ENCODE peak calls at places on chromosomes 1 and 21, in eight cellular contexts. One of them, this sample, is unnamed.

GRCh38 chr21:42672699-42673458 is 19.5 kb downstream of the PDE9A start:
- DNase-seq in H1: no peak
- DNase-seq in cardiac muscle cell: peak; percentile 47
- DNase-seq in 8988T: no peak
- DNase-seq in NCI-H1694 treated with DMSO at 0.1 percent for 48 hours: no peak
- DNase-seq in activated CD4-positive, alpha-beta T cell treated with anti-CD3 and anti-CD28 coated beads for 24 hours: no peak
- DNase-seq in AG09319: no peak
- DNase-seq in mucosa of descending colon: no peak
- DNase-seq in this sample: no peak

GRCh38 chr21:31991356-31992331 is 118.8 kb downstream of the HUNK start:
- DNase-seq in H1: peak; percentile 74
- DNase-seq in activated CD4-positive, alpha-beta T cell treated with anti-CD3 and anti-CD28 coated beads for 24 hours: no peak
- DNase-seq in AG09319: no peak
- DNase-seq in 8988T: no peak
- DNase-seq in mucosa of descending colon: no peak
- DNase-seq in NCI-H1694 treated with DMSO at 0.1 percent for 48 hours: no peak
- DNase-seq in cardiac muscle cell: no peak
- DNase-seq in this sample: no peak

GRCh38 chr1:112557385-112557784 is 48.6 kb downstream of the WNT2B start:
- DNase-seq in activated CD4-positive, alpha-beta T cell treated with anti-CD3 and anti-CD28 coated beads for 24 hours: no peak
- DNase-seq in mucosa of descending colon: no peak
- DNase-seq in H1: no peak
- DNase-seq in 8988T: no peak
- DNase-seq in cardiac muscle cell: no peak
- DNase-seq in AG09319: no peak
- DNase-seq in NCI-H1694 treated with DMSO at 0.1 percent for 48 hours: no peak
- DNase-seq in this sample: no peak

GRCh38 chr1:29752141-29752540 is 515.8 kb downstream of the PTPRU start:
- DNase-seq in 8988T: no peak
- DNase-seq in cardiac muscle cell: peak; percentile 80
- DNase-seq in mucosa of descending colon: no peak
- DNase-seq in NCI-H1694 treated with DMSO at 0.1 percent for 48 hours: no peak
- DNase-seq in AG09319: no peak
- DNase-seq in activated CD4-positive, alpha-beta T cell treated with anti-CD3 and anti-CD28 coated beads for 24 hours: no peak
- DNase-seq in H1: peak; percentile 72
- DNase-seq in this sample: no peak

GRCh38 chr1:177748080-177748801 is 221.6 kb downstream of the SEC16B start:
- DNase-seq in activated CD4-positive, alpha-beta T cell treated with anti-CD3 and anti-CD28 coated beads for 24 hours: no peak
- DNase-seq in cardiac muscle cell: no peak
- DNase-seq in 8988T: no peak
- DNase-seq in H1: no peak
- DNase-seq in mucosa of descending colon: no peak
- DNase-seq in NCI-H1694 treated with DMSO at 0.1 percent for 48 hours: no peak
- DNase-seq in AG09319: no peak
- DNase-seq in this sample: no peak

GRCh38 chr1:45002650-45003645 is 8.2 kb downstream of the HECTD3 start:
- DNase-seq in 8988T: no peak
- DNase-seq in NCI-H1694 treated with DMSO at 0.1 percent for 48 hours: no peak
- DNase-seq in AG09319: no peak
- DNase-seq in activated CD4-positive, alpha-beta T cell treated with anti-CD3 and anti-CD28 coated beads for 24 hours: no peak
- DNase-seq in H1: no peak
- DNase-seq in mucosa of descending colon: no peak
- DNase-seq in cardiac muscle cell: no peak
- DNase-seq in this sample: no peak

GRCh38 chr1:6456800-6457466 is 9.0 kb downstream of the TNFRSF25 start:
- DNase-seq in AG09319: no peak
- DNase-seq in cardiac muscle cell: no peak
- DNase-seq in 8988T: no peak
- DNase-seq in mucosa of descending colon: no peak
- DNase-seq in activated CD4-positive, alpha-beta T cell treated with anti-CD3 and anti-CD28 coated beads for 24 hours: no peak
- DNase-seq in H1: no peak
- DNase-seq in NCI-H1694 treated with DMSO at 0.1 percent for 48 hours: no peak
- DNase-seq in this sample: no peak

GRCh38 chr1:6002714-6003501 is 10.7 kb upstream of the NPHP4 start:
- DNase-seq in mucosa of descending colon: peak; percentile 16
- DNase-seq in 8988T: no peak
- DNase-seq in H1: peak; percentile 51
- DNase-seq in AG09319: no peak
- DNase-seq in NCI-H1694 treated with DMSO at 0.1 percent for 48 hours: no peak
- DNase-seq in activated CD4-positive, alpha-beta T cell treated with anti-CD3 and anti-CD28 coated beads for 24 hours: no peak
- DNase-seq in cardiac muscle cell: no peak
- DNase-seq in this sample: no peak

GRCh38 chr21:45767071-45768006 is 123.8 kb downstream of the PCBP3 start:
- DNase-seq in cardiac muscle cell: no peak
- DNase-seq in H1: no peak
- DNase-seq in NCI-H1694 treated with DMSO at 0.1 percent for 48 hours: no peak
- DNase-seq in activated CD4-positive, alpha-beta T cell treated with anti-CD3 and anti-CD28 coated beads for 24 hours: no peak
- DNase-seq in mucosa of descending colon: no peak
- DNase-seq in AG09319: no peak
- DNase-seq in 8988T: no peak
- DNase-seq in this sample: no peak

GRCh38 chr1:107254306-107254705 is 113.5 kb downstream of the NTNG1 start:
- DNase-seq in 8988T: no peak
- DNase-seq in H1: no peak
- DNase-seq in AG09319: no peak
- DNase-seq in mucosa of descending colon: no peak
- DNase-seq in NCI-H1694 treated with DMSO at 0.1 percent for 48 hours: no peak
- DNase-seq in activated CD4-positive, alpha-beta T cell treated with anti-CD3 and anti-CD28 coated beads for 24 hours: no peak
- DNase-seq in cardiac muscle cell: peak; percentile 34
- DNase-seq in this sample: no peak

GRCh38 chr1:9291914-9292360 is 757 bp upstream of the SPSB1 start:
- DNase-seq in AG09319: no peak
- DNase-seq in 8988T: no peak
- DNase-seq in NCI-H1694 treated with DMSO at 0.1 percent for 48 hours: no peak
- DNase-seq in H1: no peak
- DNase-seq in cardiac muscle cell: no peak
- DNase-seq in activated CD4-positive, alpha-beta T cell treated with anti-CD3 and anti-CD28 coated beads for 24 hours: no peak
- DNase-seq in mucosa of descending colon: peak; percentile 90
- DNase-seq in this sample: peak; percentile 42

GRCh38 chr1:46533179-46533864 is 18.1 kb downstream of the KNCN start:
- DNase-seq in NCI-H1694 treated with DMSO at 0.1 percent for 48 hours: no peak
- DNase-seq in activated CD4-positive, alpha-beta T cell treated with anti-CD3 and anti-CD28 coated beads for 24 hours: peak; percentile 15
- DNase-seq in 8988T: no peak
- DNase-seq in H1: peak; percentile 78
- DNase-seq in AG09319: no peak
- DNase-seq in mucosa of descending colon: no peak
- DNase-seq in cardiac muscle cell: peak; percentile 56
- DNase-seq in this sample: no peak

GRCh38 chr21:15272591-15272990 is 207.8 kb upstream of the NRIP1 start:
- DNase-seq in AG09319: no peak
- DNase-seq in 8988T: no peak
- DNase-seq in H1: no peak
- DNase-seq in cardiac muscle cell: no peak
- DNase-seq in mucosa of descending colon: no peak
- DNase-seq in NCI-H1694 treated with DMSO at 0.1 percent for 48 hours: no peak
- DNase-seq in activated CD4-positive, alpha-beta T cell treated with anti-CD3 and anti-CD28 coated beads for 24 hours: no peak
- DNase-seq in this sample: no peak

GRCh38 chr21:16667395-16667794 is 845.4 kb upstream of the CXADR start:
- DNase-seq in 8988T: no peak
- DNase-seq in NCI-H1694 treated with DMSO at 0.1 percent for 48 hours: no peak
- DNase-seq in activated CD4-positive, alpha-beta T cell treated with anti-CD3 and anti-CD28 coated beads for 24 hours: no peak
- DNase-seq in AG09319: no peak
- DNase-seq in H1: no peak
- DNase-seq in cardiac muscle cell: no peak
- DNase-seq in mucosa of descending colon: no peak
- DNase-seq in this sample: no peak

GRCh38 chr1:43241352-43241953 is 28.3 kb upstream of the TMEM125 start:
- DNase-seq in activated CD4-positive, alpha-beta T cell treated with anti-CD3 and anti-CD28 coated beads for 24 hours: no peak
- DNase-seq in H1: no peak
- DNase-seq in AG09319: no peak
- DNase-seq in NCI-H1694 treated with DMSO at 0.1 percent for 48 hours: no peak
- DNase-seq in 8988T: peak; percentile 26
- DNase-seq in cardiac muscle cell: no peak
- DNase-seq in mucosa of descending colon: no peak
- DNase-seq in this sample: no peak

GRCh38 chr21:35138665-35139381 is 89.7 kb upstream of the RUNX1 start:
- DNase-seq in NCI-H1694 treated with DMSO at 0.1 percent for 48 hours: no peak
- DNase-seq in activated CD4-positive, alpha-beta T cell treated with anti-CD3 and anti-CD28 coated beads for 24 hours: peak; percentile 57
- DNase-seq in AG09319: no peak
- DNase-seq in 8988T: no peak
- DNase-seq in mucosa of descending colon: no peak
- DNase-seq in H1: no peak
- DNase-seq in cardiac muscle cell: no peak
- DNase-seq in this sample: no peak

GRCh38 chr21:34952701-34953100 is 96.4 kb downstream of the RUNX1 start:
- DNase-seq in AG09319: no peak
- DNase-seq in 8988T: no peak
- DNase-seq in H1: no peak
- DNase-seq in mucosa of descending colon: no peak
- DNase-seq in NCI-H1694 treated with DMSO at 0.1 percent for 48 hours: no peak
- DNase-seq in cardiac muscle cell: no peak
- DNase-seq in activated CD4-positive, alpha-beta T cell treated with anti-CD3 and anti-CD28 coated beads for 24 hours: no peak
- DNase-seq in this sample: no peak

GRCh38 chr1:222053790-222054294 is 312.0 kb upstream of the DUSP10 start:
- DNase-seq in mucosa of descending colon: no peak
- DNase-seq in NCI-H1694 treated with DMSO at 0.1 percent for 48 hours: no peak
- DNase-seq in cardiac muscle cell: no peak
- DNase-seq in H1: no peak
- DNase-seq in activated CD4-positive, alpha-beta T cell treated with anti-CD3 and anti-CD28 coated beads for 24 hours: no peak
- DNase-seq in 8988T: no peak
- DNase-seq in AG09319: no peak
- DNase-seq in this sample: no peak

GRCh38 chr1:88736633-88737248 is 52.7 kb downstream of the PKN2 start:
- DNase-seq in AG09319: peak; percentile 4
- DNase-seq in 8988T: no peak
- DNase-seq in mucosa of descending colon: no peak
- DNase-seq in activated CD4-positive, alpha-beta T cell treated with anti-CD3 and anti-CD28 coated beads for 24 hours: no peak
- DNase-seq in cardiac muscle cell: no peak
- DNase-seq in NCI-H1694 treated with DMSO at 0.1 percent for 48 hours: no peak
- DNase-seq in H1: peak; percentile 71
- DNase-seq in this sample: peak; percentile 4

GRCh38 chr1:77797991-77798390 is 18.5 kb downstream of the MIGA1 start:
- DNase-seq in activated CD4-positive, alpha-beta T cell treated with anti-CD3 and anti-CD28 coated beads for 24 hours: no peak
- DNase-seq in mucosa of descending colon: no peak
- DNase-seq in NCI-H1694 treated with DMSO at 0.1 percent for 48 hours: no peak
- DNase-seq in cardiac muscle cell: no peak
- DNase-seq in H1: no peak
- DNase-seq in AG09319: no peak
- DNase-seq in 8988T: no peak
- DNase-seq in this sample: no peak

GRCh38 chr1:243246916-243247315 is 8.2 kb downstream of the CEP170 start:
- DNase-seq in activated CD4-positive, alpha-beta T cell treated with anti-CD3 and anti-CD28 coated beads for 24 hours: no peak
- DNase-seq in H1: no peak
- DNase-seq in cardiac muscle cell: no peak
- DNase-seq in NCI-H1694 treated with DMSO at 0.1 percent for 48 hours: no peak
- DNase-seq in mucosa of descending colon: no peak
- DNase-seq in AG09319: no peak
- DNase-seq in 8988T: no peak
- DNase-seq in this sample: no peak

GRCh38 chr1:7313081-7313546 is 458.0 kb upstream of the VAMP3 start:
- DNase-seq in 8988T: no peak
- DNase-seq in H1: no peak
- DNase-seq in activated CD4-positive, alpha-beta T cell treated with anti-CD3 and anti-CD28 coated beads for 24 hours: no peak
- DNase-seq in mucosa of descending colon: no peak
- DNase-seq in AG09319: no peak
- DNase-seq in cardiac muscle cell: no peak
- DNase-seq in NCI-H1694 treated with DMSO at 0.1 percent for 48 hours: no peak
- DNase-seq in this sample: no peak

GRCh38 chr1:243597383-243597782 is 252.7 kb downstream of the AKT3 start:
- DNase-seq in NCI-H1694 treated with DMSO at 0.1 percent for 48 hours: no peak
- DNase-seq in H1: no peak
- DNase-seq in activated CD4-positive, alpha-beta T cell treated with anti-CD3 and anti-CD28 coated beads for 24 hours: no peak
- DNase-seq in AG09319: no peak
- DNase-seq in 8988T: no peak
- DNase-seq in mucosa of descending colon: no peak
- DNase-seq in cardiac muscle cell: no peak
- DNase-seq in this sample: no peak

GRCh38 chr1:220528679-220529529 is 968 bp downstream of the MARK1 start:
- DNase-seq in cardiac muscle cell: peak; percentile 44
- DNase-seq in 8988T: peak; percentile 27
- DNase-seq in NCI-H1694 treated with DMSO at 0.1 percent for 48 hours: peak; percentile 17
- DNase-seq in AG09319: no peak
- DNase-seq in activated CD4-positive, alpha-beta T cell treated with anti-CD3 and anti-CD28 coated beads for 24 hours: no peak
- DNase-seq in mucosa of descending colon: peak; percentile 45
- DNase-seq in H1: peak; percentile 83
- DNase-seq in this sample: no peak

GRCh38 chr1:2925291-2925690 is 96.0 kb upstream of the ACTRT2 start:
- DNase-seq in mucosa of descending colon: no peak
- DNase-seq in NCI-H1694 treated with DMSO at 0.1 percent for 48 hours: no peak
- DNase-seq in H1: no peak
- DNase-seq in cardiac muscle cell: no peak
- DNase-seq in 8988T: no peak
- DNase-seq in activated CD4-positive, alpha-beta T cell treated with anti-CD3 and anti-CD28 coated beads for 24 hours: no peak
- DNase-seq in AG09319: no peak
- DNase-seq in this sample: no peak

GRCh38 chr1:115705085-115706008 is 63.2 kb downstream of the CASQ2 start:
- DNase-seq in AG09319: no peak
- DNase-seq in mucosa of descending colon: no peak
- DNase-seq in 8988T: no peak
- DNase-seq in cardiac muscle cell: no peak
- DNase-seq in NCI-H1694 treated with DMSO at 0.1 percent for 48 hours: no peak
- DNase-seq in H1: no peak
- DNase-seq in activated CD4-positive, alpha-beta T cell treated with anti-CD3 and anti-CD28 coated beads for 24 hours: no peak
- DNase-seq in this sample: no peak

GRCh38 chr1:95073446-95073845 is 695 bp upstream of the ALG14 start:
- DNase-seq in mucosa of descending colon: no peak
- DNase-seq in activated CD4-positive, alpha-beta T cell treated with anti-CD3 and anti-CD28 coated beads for 24 hours: no peak
- DNase-seq in AG09319: no peak
- DNase-seq in H1: no peak
- DNase-seq in NCI-H1694 treated with DMSO at 0.1 percent for 48 hours: no peak
- DNase-seq in 8988T: no peak
- DNase-seq in cardiac muscle cell: no peak
- DNase-seq in this sample: no peak

GRCh38 chr1:164759945-164760584 is 201.1 kb downstream of the PBX1 start:
- DNase-seq in NCI-H1694 treated with DMSO at 0.1 percent for 48 hours: no peak
- DNase-seq in mucosa of descending colon: no peak
- DNase-seq in activated CD4-positive, alpha-beta T cell treated with anti-CD3 and anti-CD28 coated beads for 24 hours: no peak
- DNase-seq in 8988T: no peak
- DNase-seq in H1: no peak
- DNase-seq in AG09319: no peak
- DNase-seq in cardiac muscle cell: no peak
- DNase-seq in this sample: no peak

GRCh38 chr1:173470608-173471007 is 6.5 kb upstream of the PRDX6 start:
- DNase-seq in cardiac muscle cell: no peak
- DNase-seq in activated CD4-positive, alpha-beta T cell treated with anti-CD3 and anti-CD28 coated beads for 24 hours: no peak
- DNase-seq in 8988T: no peak
- DNase-seq in AG09319: no peak
- DNase-seq in mucosa of descending colon: no peak
- DNase-seq in H1: no peak
- DNase-seq in NCI-H1694 treated with DMSO at 0.1 percent for 48 hours: no peak
- DNase-seq in this sample: no peak

GRCh38 chr1:114032271-114033218 is 53.3 kb downstream of the OLFML3 start:
- DNase-seq in AG09319: no peak
- DNase-seq in H1: peak; percentile 61
- DNase-seq in activated CD4-positive, alpha-beta T cell treated with anti-CD3 and anti-CD28 coated beads for 24 hours: no peak
- DNase-seq in 8988T: no peak
- DNase-seq in NCI-H1694 treated with DMSO at 0.1 percent for 48 hours: no peak
- DNase-seq in cardiac muscle cell: no peak
- DNase-seq in mucosa of descending colon: no peak
- DNase-seq in this sample: peak; percentile 29

GRCh38 chr1:20462397-20462796 is 23.6 kb downstream of the CAMK2N1 start:
- DNase-seq in cardiac muscle cell: no peak
- DNase-seq in 8988T: no peak
- DNase-seq in AG09319: no peak
- DNase-seq in H1: no peak
- DNase-seq in NCI-H1694 treated with DMSO at 0.1 percent for 48 hours: no peak
- DNase-seq in mucosa of descending colon: no peak
- DNase-seq in activated CD4-positive, alpha-beta T cell treated with anti-CD3 and anti-CD28 coated beads for 24 hours: no peak
- DNase-seq in this sample: no peak